ENCODE peak calls at places on chromosomes 16 and 17, in four cellular contexts. D, X, K and C are unnamed samples.
A peak's percentile ranks its signal among the peaks of the same experiment; 100 is the strongest.

GRCh38 chr16:935684-936083 is 35.1 kb downstream of the LMF1 start:
- DNase-seq in K (no peak), X (no peak), D (no peak), C (no peak)

GRCh38 chr16:89358030-89359005 is 132.0 kb downstream of the ANKRD11 start:
- DNase-seq in K (no peak), X (no peak), D (no peak), C (no peak)

GRCh38 chr17:60562421-60562820 is 36.4 kb upstream of the APPBP2 start:
- DNase-seq in K (no peak), X (no peak), D (no peak), C (no peak)

GRCh38 chr16:86752582-86753175 is 174.3 kb downstream of the FOXL1 start:
- DNase-seq in K (no peak), D (peak; percentile 48), X (peak; percentile 43), C (no peak)

GRCh38 chr17:14304876-14305636 is 4.2 kb downstream of the HS3ST3B1 start:
- DNase-seq in X (no peak), D (no peak), K (no peak), C (no peak)

GRCh38 chr16:89982318-89982717 is 33.8 kb downstream of the DEF8 start:
- DNase-seq in D (no peak), K (no peak), X (no peak), C (no peak)

GRCh38 chr16:71428385-71428784 is 13.5 kb downstream of the TLE7 start:
- DNase-seq in K (no peak), X (no peak), D (no peak), C (no peak)

GRCh38 chr16:88440686-88441405 is 12.2 kb upstream of the ZFPM1 start:
- DNase-seq in X (no peak), D (no peak), K (no peak), C (no peak)

GRCh38 chr16:27318399-27319256 is 4.9 kb downstream of the IL4R start:
- DNase-seq in D (peak; percentile 58), X (peak; percentile 48), K (peak; percentile 33), C (no peak)

GRCh38 chr16:75238853-75239371 is 12.5 kb downstream of the BCAR1 start:
- DNase-seq in X (no peak), D (no peak), K (no peak), C (no peak)

GRCh38 chr16:83714286-83714685 is 93.5 kb upstream of the HSBP1 start:
- DNase-seq in K (no peak), D (no peak), X (no peak), C (no peak)

GRCh38 chr17:49691086-49691676 is 13.3 kb upstream of the SPOP start:
- DNase-seq in X (no peak), D (peak; percentile 87), K (no peak), C (no peak)

GRCh38 chr17:37079735-37080134 is 131.0 kb downstream of the AATF start:
- DNase-seq in K (no peak), X (peak; percentile 45), D (peak; percentile 69), C (no peak)

GRCh38 chr17:2594657-2595085 is 1.2 kb downstream of the PAFAH1B1 start:
- DNase-seq in X (no peak), K (no peak), D (peak; percentile 11), C (no peak)

GRCh38 chr17:249236-249993 is 68.0 kb upstream of the DOC2B start:
- DNase-seq in D (no peak), K (no peak), X (no peak), C (no peak)

GRCh38 chr17:78412403-78412802 is 34.0 kb downstream of the PGS1 start:
- DNase-seq in K (peak; percentile 33), X (peak; percentile 36), D (peak; percentile 36), C (no peak)

GRCh38 chr16:49910761-49911160 is 54.8 kb upstream of the ZNF423 start:
- DNase-seq in X (no peak), D (no peak), K (no peak), C (no peak)

GRCh38 chr17:57785032-57785431 is 39.9 kb upstream of the CCDC182 start:
- DNase-seq in D (peak; percentile 81), K (no peak), X (no peak), C (no peak)

GRCh38 chr16:54069601-54070239 is 216.9 kb downstream of the IRX3 start:
- DNase-seq in X (no peak), D (no peak), K (no peak), C (no peak)

GRCh38 chr16:16148755-16149154 is 74.5 kb downstream of the ABCC6 start:
- DNase-seq in K (no peak), D (no peak), X (no peak), C (no peak)

GRCh38 chr17:27892542-27892865 is 661 bp downstream of the LYRM9 start:
- DNase-seq in X (no peak), K (no peak), D (no peak), C (no peak)

GRCh38 chr16:8251727-8252126 is 338.6 kb downstream of the TMEM114 start:
- DNase-seq in D (no peak), K (no peak), X (no peak), C (no peak)

GRCh38 chr17:73455767-73456166 is 144.0 kb upstream of the CDC42EP4 start:
- DNase-seq in K (no peak), X (no peak), D (no peak), C (no peak)

GRCh38 chr16:9401173-9401572 is 309.7 kb downstream of the HAPSTR1 start:
- DNase-seq in X (no peak), K (no peak), D (no peak), C (no peak)

GRCh38 chr17:17348872-17349723 is 45.9 kb downstream of the NT5M start:
- DNase-seq in K (no peak), D (peak; percentile 56), X (no peak), C (no peak)

GRCh38 chr17:80364091-80364691 is 50.8 kb upstream of the ENDOV start:
- DNase-seq in X (no peak), D (peak; percentile 11), K (no peak), C (no peak)

GRCh38 chr17:30809867-30810266 is 14.6 kb downstream of the CRLF3 start:
- DNase-seq in D (no peak), X (no peak), K (no peak), C (no peak)

GRCh38 chr17:2724783-2725164 is 13.2 kb upstream of the CLUH start:
- DNase-seq in X (peak; percentile 26), D (peak; percentile 48), K (peak; percentile 42), C (no peak)

GRCh38 chr17:79609175-79609589 is 1.7 kb downstream of the RBFOX3 start:
- DNase-seq in K (no peak), X (no peak), D (no peak), C (no peak)

DNA sequence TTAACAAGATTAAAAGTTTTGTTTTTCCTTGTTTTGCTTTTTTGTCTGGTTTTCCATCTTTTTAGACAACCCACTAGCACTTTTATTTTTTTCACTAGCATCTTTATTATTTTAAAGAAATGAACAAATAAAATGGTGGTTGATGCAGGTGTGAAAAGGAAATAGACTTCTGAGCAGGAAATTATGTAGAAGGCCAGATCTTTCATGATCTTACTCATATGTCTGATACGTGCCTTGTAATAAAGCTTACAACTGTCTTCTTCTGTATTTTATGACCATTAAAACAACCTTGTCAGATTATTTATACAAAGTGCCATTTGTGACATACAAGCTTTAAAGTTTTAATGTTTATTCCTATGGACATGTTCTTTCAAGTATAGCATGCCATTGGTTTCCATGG is 6.3 kb downstream of the SLFN12L start:
- DNase-seq in D (no peak), X (no peak), K (no peak), C (no peak)
- H3K27ac ChIP-seq in D (no peak overlapping the region), X (no peak overlapping the region), K (no peak overlapping the region), C (no peak overlapping the region)

GRCh38 chr16:3383045-3383448 is 17.8 kb downstream of the ZSCAN32 start:
- DNase-seq in K (no peak), D (no peak), X (no peak), C (no peak)

GRCh38 chr16:3375680-3376079 is 20.0 kb downstream of the OR2C1 start:
- DNase-seq in K (no peak), D (no peak), X (no peak), C (no peak)

DNA sequence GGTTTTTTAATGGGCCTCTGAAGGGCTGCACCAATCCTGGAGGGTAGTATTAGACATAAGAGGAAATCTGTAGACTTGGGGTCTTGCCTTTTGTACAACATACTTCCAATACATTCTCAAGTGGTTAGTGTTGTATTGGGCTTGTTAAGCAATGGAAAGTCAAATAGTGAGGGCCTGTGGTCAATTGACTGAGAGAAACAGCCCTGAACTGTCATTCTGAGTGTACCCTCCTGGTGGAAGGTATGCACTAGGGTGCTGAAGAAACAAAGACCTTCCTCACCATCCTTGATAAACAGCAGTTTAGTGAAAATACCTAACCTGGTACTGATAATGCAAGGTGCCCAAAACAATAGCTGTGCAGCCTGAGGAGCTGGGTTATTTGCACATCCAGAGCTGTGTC is 22.2 kb downstream of the OR2C1 start:
- DNase-seq in K (no peak), X (no peak), D (no peak), C (no peak)
- H3K9me3 ChIP-seq in K (peaks cover 89% of the 10 kb centered on the region), X (peaks cover 68% of the 10 kb centered on the region), D (peaks cover 10% of the 10 kb centered on the region), C (peaks cover 21% of the 10 kb centered on the region)

GRCh38 chr16:10982430-10983174 is 38.2 kb downstream of the CLEC16A start:
- DNase-seq in D (no peak), K (peak; percentile 56), X (peak; percentile 37), C (no peak)

GRCh38 chr16:10980811-10981210 is 36.4 kb downstream of the CLEC16A start:
- DNase-seq in K (no peak), X (no peak), D (no peak), C (no peak)

GRCh38 chr16:10979717-10980601 is 35.6 kb downstream of the CLEC16A start:
- DNase-seq in X (no peak), K (peak; percentile 50), D (peak; percentile 84), C (peak; percentile 31)

GRCh38 chr16:10983175-10983558 is 38.8 kb downstream of the CLEC16A start:
- DNase-seq in K (no peak), X (no peak), D (no peak), C (no peak)

DNA sequence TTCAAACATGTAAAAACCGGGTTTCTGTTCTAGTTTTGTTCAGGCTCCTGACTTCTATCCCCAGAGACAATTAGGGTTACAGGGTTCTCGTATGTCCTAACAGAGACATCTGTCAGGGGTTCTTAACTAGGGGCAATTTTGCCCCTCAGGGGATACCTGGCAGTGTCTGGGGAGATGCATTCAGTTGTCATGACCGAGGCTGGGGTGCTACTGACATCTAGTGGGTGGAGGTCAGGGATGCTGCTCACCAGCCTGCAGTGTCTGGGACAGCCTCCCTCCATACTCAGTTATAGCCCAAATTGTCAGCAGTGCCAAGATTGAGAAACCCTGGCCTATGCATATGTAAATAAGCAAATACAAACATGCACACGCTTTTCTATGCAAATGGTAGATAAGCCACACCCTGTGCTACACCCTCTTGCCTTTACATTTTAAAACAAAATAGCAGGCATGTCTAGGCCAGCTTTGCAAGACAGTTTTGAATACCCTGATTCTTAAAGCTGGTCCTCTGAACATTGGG is 37.4 kb downstream of the CLEC16A start:
- DNase-seq in D (no peak), K (no peak), X (no peak), C (no peak)
- TF ChIP-seq CTCF in D (peak; percentile 23), K (peak; percentile 13), X (peak; percentile 24), C (no peak)

DNA sequence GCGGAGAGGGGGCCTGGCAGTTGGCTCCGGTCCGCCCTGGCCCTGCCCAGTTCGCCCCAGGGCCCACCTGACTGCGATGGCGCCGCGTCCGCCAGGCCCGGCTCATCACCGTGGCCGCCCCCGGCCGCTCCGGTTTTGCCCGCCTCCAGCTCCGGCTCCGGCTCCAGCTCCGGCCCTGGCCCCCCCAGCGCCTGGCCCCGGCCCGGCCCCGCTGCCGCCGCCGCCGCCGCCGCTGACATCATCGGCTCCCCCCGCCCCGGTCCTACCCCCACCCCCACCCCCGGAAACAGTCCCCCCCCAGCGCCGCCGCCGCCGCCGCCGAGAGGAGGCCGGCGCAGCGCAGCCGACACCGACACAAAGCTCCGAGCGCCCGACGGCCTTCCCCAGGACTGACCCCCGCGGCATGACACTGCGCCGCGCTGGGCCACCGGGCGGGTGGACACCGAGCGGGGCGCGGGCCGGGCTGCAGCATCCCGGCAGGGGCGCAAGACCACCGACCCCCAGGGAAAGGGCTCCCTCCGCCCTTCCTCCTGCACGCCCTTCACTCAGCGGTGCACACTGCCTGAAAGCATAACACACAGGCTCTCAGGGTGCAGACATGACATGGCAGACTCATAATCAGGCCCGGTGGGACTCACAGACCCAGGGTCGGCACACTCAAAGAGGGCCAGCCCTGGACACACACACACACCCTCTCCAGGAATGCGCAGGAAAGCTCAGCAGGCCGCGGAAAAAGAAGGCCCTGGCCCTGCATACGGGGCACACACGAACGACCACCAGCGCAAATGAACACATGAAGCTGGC is at the start of gene ZBTB4:
- DNase-seq in D (peak; percentile 49), K (peak; percentile 72), X (peak; percentile 21), C (no peak)
- H3K27ac ChIP-seq in D (peak within 1 kb of the TSS; percentile 95), K (peak within 1 kb of the TSS; percentile 99), X (peak within 1 kb of the TSS; percentile 91), C (peak within 1 kb of the TSS; percentile 96)